ENCODE peak calls at places on chromosomes 4 and X, in four cellular contexts. One of them, this sample, is unnamed. For H3K4me1, the result is how much of the 10 kb centered on the place peaks cover.

GRCh38 chr4:106337916-106338315 is 21.6 kb downstream of the AIMP1 start:
- DNase-seq in right lobe of liver: no peak
- DNase-seq in A549: no peak
- DNase-seq in lower lobe of right lung: no peak
- DNase-seq in this sample: no peak

GRCh38 chr4:107577743-107578142 is 142.3 kb downstream of the PAPSS1 start:
- DNase-seq in right lobe of liver: no peak
- DNase-seq in A549: no peak
- DNase-seq in lower lobe of right lung: no peak
- DNase-seq in this sample: no peak

GRCh38 chr4:139910106-139910505 is 243.9 kb downstream of the MAML3 start:
- DNase-seq in right lobe of liver: no peak
- DNase-seq in A549: no peak
- DNase-seq in lower lobe of right lung: no peak
- DNase-seq in this sample: no peak

GRCh38 chrX:9897761-9898161 is 69.4 kb upstream of the CLDN34 start:
- DNase-seq in right lobe of liver: no peak
- DNase-seq in A549: no peak
- DNase-seq in lower lobe of right lung: no peak
- DNase-seq in this sample: no peak

GRCh38 chrX:40132751-40133150 is 35.0 kb upstream of the BCOR start:
- DNase-seq in right lobe of liver: peak
- DNase-seq in A549: peak
- DNase-seq in lower lobe of right lung: peak
- DNase-seq in this sample: no peak

GRCh38 chr4:182338731-182339130 is 95.5 kb downstream of the TENM3 start:
- DNase-seq in right lobe of liver: no peak
- DNase-seq in A549: no peak
- DNase-seq in lower lobe of right lung: no peak
- DNase-seq in this sample: no peak

GRCh38 chrX:74510401-74510800 is 89.1 kb downstream of the SLC16A2 start:
- DNase-seq in right lobe of liver: no peak
- DNase-seq in A549: no peak
- DNase-seq in lower lobe of right lung: no peak
- DNase-seq in this sample: no peak

GRCh38 chr4:149845643-149846208 is 30.1 kb upstream of the IQCM start:
- DNase-seq in right lobe of liver: no peak
- DNase-seq in A549: no peak
- DNase-seq in lower lobe of right lung: no peak
- DNase-seq in this sample: no peak

GRCh38 chr4:48639816-48640215 is 140.3 kb downstream of the FRYL start:
- DNase-seq in right lobe of liver: no peak
- DNase-seq in A549: no peak
- DNase-seq in lower lobe of right lung: no peak
- DNase-seq in this sample: no peak

GRCh38 chrX:129759576-129760061 is 20.1 kb upstream of the SASH3 start:
- DNase-seq in right lobe of liver: peak
- DNase-seq in A549: peak
- DNase-seq in lower lobe of right lung: peak
- DNase-seq in this sample: no peak

GRCh38 chr4:102416765-102417164 is 71.5 kb upstream of the SLC39A8 start:
- DNase-seq in right lobe of liver: no peak
- DNase-seq in A549: no peak
- DNase-seq in lower lobe of right lung: no peak
- DNase-seq in this sample: no peak

GRCh38 chr4:89368855-89369254 is 61.3 kb upstream of the GPRIN3 start:
- DNase-seq in right lobe of liver: no peak
- DNase-seq in A549: no peak
- DNase-seq in lower lobe of right lung: no peak
- DNase-seq in this sample: no peak

GRCh38 chrX:39582091-39582490 is 515.7 kb downstream of the BCOR start:
- DNase-seq in right lobe of liver: peak
- DNase-seq in A549: peak
- DNase-seq in lower lobe of right lung: no peak
- DNase-seq in this sample: no peak

DNA sequence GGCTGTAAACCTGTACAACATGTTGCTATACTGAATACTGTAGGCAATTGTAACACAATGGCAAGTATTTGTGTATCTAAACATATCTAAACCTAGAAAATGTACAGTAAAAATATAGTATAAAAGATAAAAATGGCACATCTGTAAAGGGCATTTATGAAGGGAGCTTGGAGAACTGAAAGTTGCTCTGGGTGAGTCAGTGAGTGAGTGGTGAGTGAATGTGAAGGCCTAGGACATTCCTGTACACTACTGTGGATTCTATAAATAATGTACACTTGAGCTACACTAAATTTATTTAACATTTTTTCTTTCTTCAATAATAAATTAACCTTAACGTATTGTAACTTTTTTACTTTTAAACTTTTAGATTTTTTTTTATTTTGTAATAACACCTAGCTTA is 5.0 kb upstream of the SHROOM4 start:
- DNase-seq in right lobe of liver: no peak
- DNase-seq in A549: no peak
- DNase-seq in lower lobe of right lung: no peak
- DNase-seq in this sample: no peak
- TF ChIP-seq CTCF in right lobe of liver: no peak
- TF ChIP-seq CTCF in A549: no peak
- TF ChIP-seq CTCF in lower lobe of right lung: no peak
- TF ChIP-seq CTCF in this sample: no peak

GRCh38 chrX:19810370-19810769 is 77.0 kb downstream of the SH3KBP1 start:
- DNase-seq in right lobe of liver: no peak
- DNase-seq in A549: no peak
- DNase-seq in lower lobe of right lung: no peak
- DNase-seq in this sample: no peak

GRCh38 chrX:19814240-19814639 is 73.2 kb downstream of the SH3KBP1 start:
- DNase-seq in right lobe of liver: no peak
- DNase-seq in A549: peak
- DNase-seq in lower lobe of right lung: peak
- DNase-seq in this sample: no peak

GRCh38 chrX:19807414-19807813 is 80.0 kb downstream of the SH3KBP1 start:
- DNase-seq in right lobe of liver: no peak
- DNase-seq in A549: no peak
- DNase-seq in lower lobe of right lung: no peak
- DNase-seq in this sample: no peak

GRCh38 chrX:19811807-19812604 is 75.4 kb downstream of the SH3KBP1 start:
- DNase-seq in right lobe of liver: no peak
- DNase-seq in A549: no peak
- DNase-seq in lower lobe of right lung: no peak
- DNase-seq in this sample: no peak

GRCh38 chrX:19810809-19811208 is 76.6 kb downstream of the SH3KBP1 start:
- DNase-seq in right lobe of liver: no peak
- DNase-seq in A549: no peak
- DNase-seq in lower lobe of right lung: no peak
- DNase-seq in this sample: no peak
- H3K4me1 ChIP-seq in right lobe of liver: under half
- H3K4me1 ChIP-seq in A549: under half
- H3K4me1 ChIP-seq in lower lobe of right lung: under half
- H3K4me1 ChIP-seq in this sample: under half

GRCh38 chr4:52545099-52546069 is 113.7 kb downstream of the USP46 start:
- DNase-seq in right lobe of liver: peak
- DNase-seq in A549: peak
- DNase-seq in lower lobe of right lung: peak
- DNase-seq in this sample: no peak
- H3K4me3 ChIP-seq in right lobe of liver: no peak
- H3K4me3 ChIP-seq in A549: no peak
- H3K4me3 ChIP-seq in lower lobe of right lung: no peak
- H3K4me3 ChIP-seq in this sample: no peak

GRCh38 chrX:150405576-150405975 is 42.5 kb downstream of the MAMLD1 start:
- DNase-seq in right lobe of liver: no peak
- DNase-seq in A549: peak
- DNase-seq in lower lobe of right lung: no peak
- DNase-seq in this sample: no peak
- TF ChIP-seq CTCF in right lobe of liver: peak
- TF ChIP-seq CTCF in A549: no peak
- TF ChIP-seq CTCF in lower lobe of right lung: no peak
- TF ChIP-seq CTCF in this sample: no peak

GRCh38 chrX:18026171-18026570 is 165.1 kb upstream of the RAI2 start:
- DNase-seq in right lobe of liver: no peak
- DNase-seq in A549: no peak
- DNase-seq in lower lobe of right lung: no peak
- DNase-seq in this sample: no peak
- H3K4me1 ChIP-seq in right lobe of liver: under half
- H3K4me1 ChIP-seq in A549: under half
- H3K4me1 ChIP-seq in lower lobe of right lung: under half
- H3K4me1 ChIP-seq in this sample: under half

DNA sequence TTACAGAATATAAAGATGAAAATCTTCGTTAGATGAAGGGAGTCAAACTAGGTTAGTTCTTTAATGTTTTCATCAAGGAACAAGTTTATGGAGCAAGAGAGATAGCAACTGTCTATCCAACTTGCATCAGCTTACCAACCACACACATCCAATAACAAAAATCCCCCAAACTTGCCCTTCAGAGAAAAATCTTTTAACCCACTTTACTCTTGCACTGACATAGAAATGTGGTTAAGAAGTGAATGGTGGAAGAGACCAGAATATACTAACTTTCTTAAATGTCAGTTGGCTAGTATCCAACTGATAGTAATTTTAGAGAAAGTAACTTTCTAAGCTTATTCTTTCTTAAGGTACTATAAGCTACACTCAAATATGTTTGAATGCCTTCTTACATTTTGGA is 1.7 kb upstream of the RAB9A start:
- DNase-seq in right lobe of liver: no peak
- DNase-seq in A549: no peak
- DNase-seq in lower lobe of right lung: no peak
- DNase-seq in this sample: no peak
- H3K4me3 ChIP-seq in right lobe of liver: no peak
- H3K4me3 ChIP-seq in A549: no peak
- H3K4me3 ChIP-seq in lower lobe of right lung: no peak
- H3K4me3 ChIP-seq in this sample: no peak

GRCh38 chrX:17359500-17359899 is 15.5 kb upstream of the NHS start:
- DNase-seq in right lobe of liver: no peak
- DNase-seq in A549: no peak
- DNase-seq in lower lobe of right lung: no peak
- DNase-seq in this sample: no peak

GRCh38 chrX:17355976-17356375 is 19.0 kb upstream of the NHS start:
- DNase-seq in right lobe of liver: no peak
- DNase-seq in A549: peak
- DNase-seq in lower lobe of right lung: no peak
- DNase-seq in this sample: no peak

GRCh38 chrX:17361620-17362019 is 13.4 kb upstream of the NHS start:
- DNase-seq in right lobe of liver: no peak
- DNase-seq in A549: peak
- DNase-seq in lower lobe of right lung: no peak
- DNase-seq in this sample: no peak
- TF ChIP-seq CTCF in right lobe of liver: no peak
- TF ChIP-seq CTCF in A549: no peak
- TF ChIP-seq CTCF in lower lobe of right lung: no peak
- TF ChIP-seq CTCF in this sample: no peak

GRCh38 chr4:94548571-94548970 is 96.8 kb downstream of the PDLIM5 start:
- DNase-seq in right lobe of liver: no peak
- DNase-seq in A549: peak
- DNase-seq in lower lobe of right lung: no peak
- DNase-seq in this sample: peak
- H3K4me1 ChIP-seq in right lobe of liver: under half
- H3K4me1 ChIP-seq in A549: half or more
- H3K4me1 ChIP-seq in lower lobe of right lung: under half
- H3K4me1 ChIP-seq in this sample: half or more

GRCh38 chrX:153805436-153805835 is 11.0 kb downstream of the SSR4 start:
- DNase-seq in right lobe of liver: no peak
- DNase-seq in A549: no peak
- DNase-seq in lower lobe of right lung: no peak
- DNase-seq in this sample: no peak

GRCh38 chrX:153804621-153805020 is 10.2 kb downstream of the SSR4 start:
- DNase-seq in right lobe of liver: no peak
- DNase-seq in A549: no peak
- DNase-seq in lower lobe of right lung: no peak
- DNase-seq in this sample: no peak

GRCh38 chrX:153806999-153807575 is 12.6 kb downstream of the SSR4 start:
- DNase-seq in right lobe of liver: no peak
- DNase-seq in A549: no peak
- DNase-seq in lower lobe of right lung: no peak
- DNase-seq in this sample: no peak

GRCh38 chrX:153804100-153804595 is 9.7 kb downstream of the SSR4 start:
- DNase-seq in right lobe of liver: no peak
- DNase-seq in A549: no peak
- DNase-seq in lower lobe of right lung: no peak
- DNase-seq in this sample: no peak

GRCh38 chrX:153807976-153808375 is 13.5 kb downstream of the SSR4 start:
- DNase-seq in right lobe of liver: no peak
- DNase-seq in A549: no peak
- DNase-seq in lower lobe of right lung: no peak
- DNase-seq in this sample: no peak
- H3K4me3 ChIP-seq in right lobe of liver: no peak
- H3K4me3 ChIP-seq in A549: no peak
- H3K4me3 ChIP-seq in lower lobe of right lung: no peak
- H3K4me3 ChIP-seq in this sample: no peak

GRCh38 chr4:83013931-83014330 is 3.3 kb upstream of the LIN54 start:
- DNase-seq in right lobe of liver: no peak
- DNase-seq in A549: no peak
- DNase-seq in lower lobe of right lung: no peak
- DNase-seq in this sample: no peak

GRCh38 chr4:83011779-83012630 is 1.4 kb upstream of the LIN54 start:
- DNase-seq in right lobe of liver: peak
- DNase-seq in A549: peak
- DNase-seq in lower lobe of right lung: peak
- DNase-seq in this sample: peak

GRCh38 chr4:83010522-83011318 is at the start of gene LIN54:
- DNase-seq in right lobe of liver: peak
- DNase-seq in A549: peak
- DNase-seq in lower lobe of right lung: peak
- DNase-seq in this sample: peak

GRCh38 chr4:83013420-83013867 is 2.8 kb upstream of the LIN54 start:
- DNase-seq in right lobe of liver: no peak
- DNase-seq in A549: no peak
- DNase-seq in lower lobe of right lung: no peak
- DNase-seq in this sample: no peak

DNA sequence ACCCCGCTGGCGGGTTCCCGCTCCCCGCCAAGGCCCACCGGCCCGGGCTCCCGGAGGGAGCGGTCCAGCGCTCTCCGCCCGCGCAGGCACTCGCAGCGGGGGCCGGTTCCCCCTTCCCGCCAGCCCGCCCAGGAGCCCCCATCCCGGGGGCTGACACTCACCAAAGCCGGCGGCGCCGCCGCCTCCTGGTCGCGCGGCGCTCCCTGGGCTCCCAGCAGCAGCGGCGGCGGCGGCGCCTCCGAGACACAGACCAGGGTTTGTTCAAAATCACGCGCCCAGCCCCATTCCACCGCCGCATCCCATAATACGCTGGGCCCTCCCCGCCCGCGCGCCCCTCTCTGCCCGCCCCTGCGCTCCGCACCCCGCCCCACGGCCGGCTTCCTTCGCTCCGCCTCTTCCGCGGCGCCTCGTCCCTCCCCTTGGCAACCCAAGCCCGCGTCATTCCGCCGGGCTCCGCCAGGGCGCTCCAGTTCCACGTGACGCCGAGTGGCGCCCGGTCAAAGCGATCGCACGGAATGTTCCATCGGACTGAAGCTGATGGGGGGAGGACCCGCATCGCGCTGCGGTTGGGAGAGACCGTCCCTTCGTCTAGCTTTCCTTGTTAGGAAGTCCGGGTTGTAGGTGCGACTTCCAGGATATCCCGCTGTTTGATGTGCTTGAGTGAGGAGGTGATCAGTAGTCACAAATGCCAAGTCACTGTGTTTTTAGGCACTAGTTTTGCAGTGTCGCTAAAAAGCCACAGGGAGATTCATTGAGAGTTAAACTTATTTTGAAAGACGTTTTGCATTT is 2.2 kb upstream of the LIN54 start:
- DNase-seq in right lobe of liver: peak
- DNase-seq in A549: peak
- DNase-seq in lower lobe of right lung: peak
- DNase-seq in this sample: peak
- TF ChIP-seq CTCF in right lobe of liver: peak
- TF ChIP-seq CTCF in A549: no peak
- TF ChIP-seq CTCF in lower lobe of right lung: peak
- TF ChIP-seq CTCF in this sample: peak

This sample was measured in RWPE2.